ENCODE peak calls at places on chromosome 21, in nine cellular contexts. Q is NCI-H1694; L is T-helper 22 cell; G is activated CD8-positive, alpha-beta memory T cell treated with anti-CD3 and anti-CD28 coated beads for 1 hour; E is OCI-M1; M is T-helper 9 cell; Z is effector CD4-positive, alpha-beta T cell; R is T-helper 17 cell; F is AG09309. U is an unnamed sample.

GRCh38 chr21:42047821-42048613 is 23.1 kb upstream of the UMODL1 start:
- DNase-seq in Q (no peak), L (no peak), G (no peak), E (no peak), M (no peak), Z (no peak), R (no peak), F (peak; percentile 95), U (no peak)

GRCh38 chr21:44517175-44517899 is 22.7 kb downstream of the KRTAP10-1 start:
- DNase-seq in Q (no peak), L (no peak), G (no peak), E (peak; percentile 45), M (no peak), Z (no peak), R (no peak), F (no peak), U (no peak)

GRCh38 chr21:36610201-36610600 is 88.7 kb upstream of the SIM2 start:
- DNase-seq in Q (no peak), L (no peak), G (no peak), E (no peak), M (no peak), Z (no peak), R (no peak), F (no peak), U (no peak)

GRCh38 chr21:35254006-35254751 is 205.1 kb upstream of the RUNX1 start:
- DNase-seq in Q (no peak), L (no peak), G (no peak), E (no peak), M (no peak), Z (no peak), R (no peak), F (peak; percentile 98), U (no peak)

GRCh38 chr21:45302082-45303061 is 14.7 kb upstream of the POFUT2 start:
- DNase-seq in Q (no peak), L (peak; percentile 65), G (peak; percentile 28), E (no peak), M (peak; percentile 52), Z (peak; percentile 59), R (no peak), F (no peak), U (no peak)

GRCh38 chr21:16072692-16073091 is 342.9 kb downstream of the USP25 start:
- DNase-seq in Q (no peak), L (no peak), G (no peak), E (no peak), M (no peak), Z (no peak), R (no peak), F (peak; percentile 80), U (no peak)

GRCh38 chr21:33948951-33949444 is 33.4 kb upstream of the ATP5PO start:
- DNase-seq in Q (no peak), L (no peak), G (no peak), E (no peak), M (no peak), Z (no peak), R (no peak), F (no peak), U (peak; percentile 9)

GRCh38 chr21:27818847-27819246 is 852.0 kb upstream of the ADAMTS5 start:
- DNase-seq in Q (no peak), L (no peak), G (no peak), E (no peak), M (no peak), Z (no peak), R (no peak), F (no peak), U (no peak)

GRCh38 chr21:42739061-42739931 is 85.9 kb downstream of the PDE9A start:
- DNase-seq in Q (no peak), L (no peak), G (no peak), E (no peak), M (no peak), Z (no peak), R (no peak), F (peak; percentile 10), U (no peak)

GRCh38 chr21:31184462-31184861 is 146.2 kb upstream of the KRTAP19-8 start:
- DNase-seq in Q (no peak), L (peak; percentile 63), G (no peak), E (no peak), M (peak; percentile 28), Z (peak; percentile 57), R (peak; percentile 45), F (no peak), U (peak; percentile 30)

GRCh38 chr21:25118648-25119047 is 488.6 kb downstream of the MRPL39 start:
- DNase-seq in Q (no peak), L (no peak), G (no peak), E (no peak), M (no peak), Z (no peak), R (no peak), F (no peak), U (no peak)

GRCh38 chr21:41868062-41868710 is 11.0 kb downstream of the PRDM15 start:
- DNase-seq in Q (no peak), L (no peak), G (no peak), E (no peak), M (no peak), Z (no peak), R (no peak), F (no peak), U (no peak)

GRCh38 chr21:44331650-44332306 is 7.4 kb downstream of the CFAP410 start:
- DNase-seq in Q (peak; percentile 84), L (no peak), G (no peak), E (no peak), M (no peak), Z (no peak), R (no peak), F (no peak), U (no peak)

GRCh38 chr21:46078322-46078981 is 19.5 kb upstream of the COL6A2 start:
- DNase-seq in Q (no peak), L (no peak), G (no peak), E (no peak), M (no peak), Z (no peak), R (no peak), F (no peak), U (no peak)

GRCh38 chr21:36701912-36702621 is 3.2 kb downstream of the SIM2 start:
- DNase-seq in Q (no peak), L (no peak), G (no peak), E (no peak), M (no peak), Z (no peak), R (no peak), F (no peak), U (no peak)

U was measured in T-helper 1 cell.